ENCODE peak calls at places on chromosomes 4 and X, in five cellular contexts. T is endothelial cell of umbilical vein, J is kidney, G is fibroblast of mammary gland, D is omental fat pad. I is an unnamed sample.
A peak's percentile ranks its signal among the peaks of the same experiment; 100 is the strongest.

GRCh38 chrX:136586386-136586785 is 54.4 kb downstream of the VGLL1 start:
- DNase-seq in G (peak; percentile 3), D (no peak), T (no peak), J (no peak), I (no peak)

GRCh38 chrX:17413228-17413627 is 38.2 kb downstream of the NHS start:
- DNase-seq in G (peak; percentile 91), T (no peak), J (no peak), D (no peak), I (no peak)

GRCh38 chrX:17025903-17026302 is 79.4 kb downstream of the REPS2 start:
- DNase-seq in J (no peak), G (no peak), T (no peak), D (no peak), I (no peak)

GRCh38 chr4:89117115-89117514 is 5.8 kb downstream of the TIGD2 start:
- DNase-seq in J (no peak), D (no peak), T (no peak), G (no peak), I (no peak)

GRCh38 chrX:6449946-6450345 is 85.0 kb downstream of the VCX3A start:
- DNase-seq in J (no peak), D (no peak), T (no peak), G (no peak), I (no peak)

GRCh38 chrX:130097507-130098201 is 12.6 kb downstream of the ELF4 start:
- DNase-seq in G (no peak), J (peak; percentile 85), D (no peak), T (peak; percentile 87), I (no peak)

GRCh38 chr4:147511005-147511660 is 30.2 kb downstream of the EDNRA start:
- DNase-seq in J (no peak), D (no peak), G (no peak), T (no peak), I (no peak)

GRCh38 chr4:107693132-107693531 is 26.9 kb downstream of the PAPSS1 start:
- DNase-seq in T (peak; percentile 80), D (no peak), J (no peak), G (no peak), I (no peak)

GRCh38 chr4:90542216-90542615 is 415.0 kb downstream of the CCSER1 start:
- DNase-seq in T (peak; percentile 48), G (no peak), D (no peak), J (no peak), I (no peak)

GRCh38 chr4:86927843-86928395 is 6.9 kb upstream of the AFF1 start:
- DNase-seq in D (no peak), G (peak; percentile 100), J (no peak), T (peak; percentile 43), I (no peak)

GRCh38 chr4:81392164-81392563 is 79.5 kb downstream of the RASGEF1B start:
- DNase-seq in J (no peak), T (no peak), G (no peak), D (no peak), I (no peak)

GRCh38 chr4:89303989-89304388 is 3.6 kb downstream of the GPRIN3 start:
- DNase-seq in G (no peak), J (no peak), T (no peak), D (no peak), I (no peak)

GRCh38 chr4:2484993-2485392 is 16.1 kb downstream of the RNF4 start:
- DNase-seq in J (peak; percentile 89), D (no peak), G (peak; percentile 49), T (peak; percentile 59), I (no peak)

GRCh38 chr4:73608677-73609594 is 11.3 kb downstream of the RASSF6 start:
- DNase-seq in D (no peak), T (peak; percentile 55), J (no peak), G (peak; percentile 84), I (no peak)

GRCh38 chr4:96913437-96914075 is 1073.7 kb downstream of the PDHA2 start:
- DNase-seq in T (no peak), D (no peak), G (no peak), J (no peak), I (no peak)

GRCh38 chrX:2965965-2966364 is 36.8 kb upstream of the ARSD start:
- DNase-seq in D (no peak), G (no peak), J (no peak), T (no peak), I (no peak)

GRCh38 chrX:95058815-95059214 is 1384.8 kb downstream of the FAM133A start:
- DNase-seq in T (no peak), G (peak; percentile 83), D (no peak), J (no peak), I (no peak)

GRCh38 chr4:38160487-38161207 is 200.4 kb downstream of the PTTG2 start:
- DNase-seq in J (no peak), T (peak; percentile 91), G (peak; percentile 99), D (no peak), I (no peak)

GRCh38 chrX:118666521-118666920 is 60.9 kb upstream of the IL13RA1 start:
- DNase-seq in D (no peak), G (peak; percentile 11), T (no peak), J (no peak), I (no peak)

GRCh38 chrX:42530027-42530426 is 247.9 kb downstream of the PPP1R2C start:
- DNase-seq in T (no peak), J (no peak), D (no peak), G (peak; percentile 60), I (no peak)

GRCh38 chrX:41045960-41046567 is 39.2 kb upstream of the USP9X start:
- DNase-seq in G (peak; percentile 71), T (peak; percentile 28), J (no peak), D (no peak), I (no peak)

GRCh38 chr4:38867478-38868054 is at the start of gene FAM114A1:
- DNase-seq in G (peak; percentile 68), T (peak; percentile 80), D (no peak), J (peak; percentile 94), I (peak; percentile 65)

GRCh38 chr4:79898055-79898454 is 175.0 kb downstream of the ANTXR2 start:
- DNase-seq in T (no peak), D (no peak), G (no peak), J (no peak), I (no peak)

GRCh38 chr4:17523626-17524025 is 8.7 kb downstream of the CLRN2 start:
- DNase-seq in T (no peak), J (no peak), G (no peak), D (no peak), I (no peak)

GRCh38 chr4:123339507-123340380 is 56.9 kb upstream of the SPRY1 start:
- DNase-seq in T (no peak), G (no peak), D (no peak), J (no peak), I (no peak)

GRCh38 chrX:1391707-1392375 is at the start of gene SLC25A6:
- DNase-seq in T (peak; percentile 99), G (peak; percentile 94), J (peak; percentile 100), D (peak; percentile 84), I (peak; percentile 99)

GRCh38 chr4:174520655-174521054 is 1.6 kb downstream of the HPGD start:
- DNase-seq in G (no peak), T (no peak), D (no peak), J (no peak), I (no peak)

GRCh38 chrX:30939928-30940327 is 50.9 kb upstream of the TAB3 start:
- DNase-seq in D (no peak), J (no peak), T (no peak), G (no peak), I (no peak)

GRCh38 chr4:89745708-89746107 is 91.3 kb downstream of the SNCA start:
- DNase-seq in T (no peak), D (no peak), G (no peak), J (no peak), I (no peak)

GRCh38 chr4:142128529-142128928 is 492.1 kb downstream of the IL15 start:
- DNase-seq in G (no peak), T (peak; percentile 97), J (peak; percentile 74), D (no peak), I (no peak)

GRCh38 chr4:10180927-10181744 is 64.5 kb upstream of the WDR1 start:
- DNase-seq in J (no peak), G (peak; percentile 44), T (peak; percentile 55), D (no peak), I (no peak)

GRCh38 chr4:85489273-85489672 is 14.3 kb downstream of the ARHGAP24 start:
- DNase-seq in T (no peak), J (no peak), D (no peak), G (peak; percentile 77), I (no peak)

GRCh38 chr4:79743014-79743413 is 330.0 kb downstream of the ANTXR2 start:
- DNase-seq in T (no peak), G (no peak), D (no peak), J (no peak), I (no peak)

GRCh38 chr4:67714955-67715354 is 14.0 kb upstream of the UBA6 start:
- DNase-seq in J (no peak), T (no peak), D (no peak), G (no peak), I (no peak)

GRCh38 chr4:4430492-4431195 is 43.7 kb downstream of the NSG1 start:
- DNase-seq in G (peak; percentile 90), D (no peak), J (no peak), T (peak; percentile 50), I (no peak)
- TF ChIP-seq CTCF in G (peak; percentile 90), D (no peak), J (peak; percentile 54), T (peak; percentile 74), I (peak; percentile 47)

GRCh38 chr4:66045913-66046312 is 375.6 kb upstream of the EPHA5 start:
- DNase-seq in D (no peak), J (no peak), T (no peak), G (no peak), I (no peak)
- TF ChIP-seq CTCF in D (no peak), J (no peak), T (no peak), G (no peak), I (no peak)

DNA sequence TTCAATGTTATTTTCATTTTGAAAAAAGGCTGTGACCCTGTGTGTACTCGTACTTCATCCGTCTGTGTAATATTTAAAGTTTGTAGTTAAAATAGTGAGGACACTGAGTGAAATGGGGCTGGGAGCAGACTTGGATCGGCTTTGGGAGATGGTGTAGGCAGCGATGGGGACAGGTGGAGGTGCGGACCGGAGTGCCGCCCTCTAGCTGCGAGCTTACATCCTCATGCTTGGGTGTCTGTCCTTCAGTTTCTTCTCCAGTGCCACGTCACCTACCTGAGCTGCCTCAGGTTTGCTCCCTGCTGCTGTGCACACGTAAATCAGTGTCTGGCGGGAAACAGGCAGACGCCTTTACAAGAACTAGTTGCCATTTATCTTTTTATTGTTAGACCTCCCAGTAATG is 146.1 kb downstream of the GPR143 start:
- DNase-seq in D (no peak), T (no peak), J (no peak), G (no peak), I (no peak)
- TF ChIP-seq CTCF in D (no peak), T (no peak), J (no peak), G (no peak), I (no peak)

GRCh38 chrX:28697732-28698131 is 110.5 kb downstream of the IL1RAPL1 start:
- DNase-seq in D (no peak), J (no peak), G (no peak), T (no peak), I (no peak)

GRCh38 chrX:28701222-28701621 is 114.0 kb downstream of the IL1RAPL1 start:
- DNase-seq in D (no peak), J (no peak), G (no peak), T (no peak), I (no peak)
- TF ChIP-seq CTCF in D (no peak), J (no peak), G (peak; percentile 5), T (no peak), I (peak; percentile 29)

DNA sequence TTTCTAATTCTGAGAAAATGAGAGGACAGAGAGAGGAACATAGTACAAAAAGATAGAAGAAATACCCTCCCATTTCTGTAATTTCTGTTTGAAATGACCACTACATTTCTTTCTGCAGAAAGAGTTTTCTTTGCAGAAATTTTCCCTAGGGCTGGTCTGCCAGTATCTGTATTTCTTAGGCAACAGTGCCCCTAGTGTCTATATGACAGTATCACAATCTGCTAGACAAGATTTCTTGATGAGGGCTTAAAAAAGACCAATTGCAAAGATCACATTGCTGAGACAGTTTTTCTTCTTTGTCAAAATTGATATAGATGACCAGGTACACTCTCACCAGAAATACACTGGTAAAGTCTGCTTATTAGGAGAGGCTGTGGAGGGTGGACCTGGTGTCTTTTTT is 81.0 kb upstream of the ZDHHC15 start:
- DNase-seq in G (peak; percentile 36), J (no peak), T (peak; percentile 4), D (no peak), I (no peak)
- TF ChIP-seq CTCF in G (peak; percentile 55), J (peak; percentile 61), T (peak; percentile 26), D (no peak), I (peak; percentile 64)

I was measured in mesothelial cell of epicardium.